ENCODE peak calls at places on chromosomes 13 and 19, in ten cellular contexts. P is NCI-H1417; U is body of pancreas; Q is A549; E is M059J; R is posterior cingulate gyrus; M is activated effector memory CD4-positive, alpha-beta T cell treated with Interleukin-2 at 50 U/mL for 16 hours; W is gastrocnemius medialis; V is fibroblast of the aortic adventitia; N is upper lobe of right lung. H is an unnamed sample.

GRCh38 chr13:110278859-110279258 is 28.1 kb downstream of the COL4A1 start:
- DNase-seq in P (no peak), U (no peak), Q (no peak), E (no peak), R (no peak), M (no peak), W (no peak), V (no peak), N (no peak), H (no peak)

GRCh38 chr19:45099465-45100201 is 6.7 kb downstream of the PPP1R37 start:
- DNase-seq in P (no peak), U (peak), Q (no peak), E (no peak), R (no peak), M (no peak), W (peak), V (no peak), N (no peak), H (peak)

GRCh38 chr19:35126624-35126959 is 8.3 kb downstream of the LGI4 start:
- DNase-seq in P (no peak), U (no peak), Q (no peak), E (no peak), R (no peak), M (no peak), W (no peak), V (no peak), N (no peak), H (no peak)

GRCh38 chr13:110628477-110628793 is 13.1 kb downstream of the NAXD start:
- DNase-seq in P (no peak), U (peak), Q (no peak), E (no peak), R (no peak), M (no peak), W (no peak), V (peak), N (no peak), H (no peak)

GRCh38 chr19:17243854-17244617 is 1.7 kb downstream of the NR2F6 start:
- DNase-seq in P (no peak), U (peak), Q (peak), E (no peak), R (no peak), M (no peak), W (peak), V (peak), N (peak), H (peak)

GRCh38 chr13:29125934-29126424 is 305.8 kb downstream of the MTUS2 start:
- DNase-seq in P (no peak), U (no peak), Q (no peak), E (no peak), R (no peak), M (no peak), W (no peak), V (no peak), N (no peak), H (no peak)

GRCh38 chr19:43624933-43625332 is 5.5 kb upstream of the ZNF428 start:
- DNase-seq in P (no peak), U (peak), Q (peak), E (no peak), R (peak), M (peak), W (peak), V (no peak), N (peak), H (no peak)

GRCh38 chr13:67932991-67933390 is 702.9 kb upstream of the PCDH9 start:
- DNase-seq in P (no peak), U (no peak), Q (no peak), E (no peak), R (no peak), M (no peak), W (no peak), V (no peak), N (no peak), H (no peak)

GRCh38 chr19:31389874-31390273 is 40.6 kb upstream of the TSHZ3 start:
- DNase-seq in P (no peak), U (no peak), Q (no peak), E (no peak), R (no peak), M (no peak), W (no peak), V (no peak), N (no peak), H (no peak)

GRCh38 chr19:13208964-13209796 is 59.0 kb downstream of the IER2 start:
- DNase-seq in P (no peak), U (no peak), Q (no peak), E (no peak), R (no peak), M (no peak), W (no peak), V (no peak), N (no peak), H (no peak)

GRCh38 chr13:111423168-111423785 is 102.8 kb downstream of the TEX29 start:
- DNase-seq in P (no peak), U (no peak), Q (no peak), E (peak), R (no peak), M (no peak), W (no peak), V (no peak), N (no peak), H (no peak)

GRCh38 chr13:51804295-51805172 is 571 bp upstream of the DHRS12 start:
- DNase-seq in P (no peak), U (peak), Q (no peak), E (no peak), R (peak), M (no peak), W (no peak), V (no peak), N (no peak), H (peak)

GRCh38 chr13:60788156-60788829 is 391.3 kb downstream of the TDRD3 start:
- DNase-seq in P (no peak), U (no peak), Q (no peak), E (no peak), R (no peak), M (no peak), W (peak), V (peak), N (no peak), H (no peak)

GRCh38 chr13:33992891-33993336 is 175.0 kb downstream of the RFC3 start:
- DNase-seq in P (peak), U (no peak), Q (no peak), E (no peak), R (no peak), M (no peak), W (no peak), V (no peak), N (no peak), H (no peak)

GRCh38 chr13:23806874-23807522 is 82.2 kb downstream of the MIPEP start:
- DNase-seq in P (no peak), U (no peak), Q (no peak), E (no peak), R (no peak), M (no peak), W (no peak), V (no peak), N (no peak), H (no peak)

GRCh38 chr19:30367001-30367400 is 5.2 kb upstream of the ZNF536 start:
- DNase-seq in P (no peak), U (no peak), Q (no peak), E (no peak), R (no peak), M (no peak), W (no peak), V (no peak), N (no peak), H (no peak)

GRCh38 chr13:68748038-68748437 is 1359.6 kb upstream of the ATXN8OS start:
- DNase-seq in P (no peak), U (no peak), Q (no peak), E (no peak), R (no peak), M (no peak), W (no peak), V (no peak), N (no peak), H (no peak)

GRCh38 chr19:58352760-58353671 is at the start of gene A1BG:
- DNase-seq in P (no peak), U (no peak), Q (no peak), E (no peak), R (no peak), M (no peak), W (no peak), V (no peak), N (no peak), H (no peak)

GRCh38 chr13:102911336-102911735 is 65.5 kb downstream of the ERCC5 start:
- DNase-seq in P (no peak), U (no peak), Q (no peak), E (no peak), R (no peak), M (no peak), W (no peak), V (no peak), N (no peak), H (no peak)

GRCh38 chr19:37484406-37485115 is 15.4 kb downstream of the ZNF570 start:
- DNase-seq in P (no peak), U (no peak), Q (peak), E (no peak), R (no peak), M (no peak), W (no peak), V (no peak), N (no peak), H (no peak)

GRCh38 chr19:41694831-41695635 is 7.0 kb upstream of the CEACAM7 start:
- DNase-seq in P (no peak), U (no peak), Q (no peak), E (no peak), R (no peak), M (no peak), W (no peak), V (no peak), N (peak), H (no peak)

GRCh38 chr19:32691952-32692726 is 518 bp downstream of the NUDT19 start:
- DNase-seq in P (peak), U (peak), Q (peak), E (peak), R (peak), M (peak), W (peak), V (peak), N (peak), H (peak)

GRCh38 chr19:3163230-3163886 is 15.2 kb upstream of the S1PR4 start:
- DNase-seq in P (peak), U (peak), Q (peak), E (peak), R (peak), M (peak), W (no peak), V (peak), N (peak), H (peak)

GRCh38 chr19:56282809-56283208 is 10.3 kb downstream of the EDDM13 start:
- DNase-seq in P (no peak), U (no peak), Q (no peak), E (no peak), R (no peak), M (no peak), W (no peak), V (no peak), N (no peak), H (no peak)

GRCh38 chr19:10404888-10405808 is 1.8 kb upstream of the CDC37 start:
- DNase-seq in P (no peak), U (no peak), Q (no peak), E (no peak), R (no peak), M (no peak), W (no peak), V (no peak), N (no peak), H (peak)

GRCh38 chr13:92954746-92955145 is 271.9 kb upstream of the GPC6 start:
- DNase-seq in P (no peak), U (no peak), Q (no peak), E (no peak), R (no peak), M (no peak), W (no peak), V (no peak), N (no peak), H (no peak)

GRCh38 chr13:23160241-23161175 is 20.3 kb upstream of the SGCG start:
- DNase-seq in P (no peak), U (no peak), Q (no peak), E (no peak), R (no peak), M (no peak), W (no peak), V (no peak), N (no peak), H (no peak)